ENCODE peak calls at places on chromosomes 11 and 22, in five cellular contexts. U is foreskin fibroblast, I is ovary, J is astrocyte of the spinal cord, N is hepatocyte. B is an unnamed sample.

GRCh38 chr11:69173925-69174591 is 18.3 kb downstream of the SMIM38 start:
- DNase-seq in U (no peak), I (no peak), J (no peak), N (no peak), B (no peak)

GRCh38 chr11:122756417-122756816 is 81.9 kb upstream of the CRTAM start:
- DNase-seq in U (no peak), I (no peak), J (no peak), N (no peak), B (no peak)

GRCh38 chr22:40628354-40629042 is 8.0 kb downstream of the MRTFA start:
- DNase-seq in U (peak; percentile 26), I (no peak), J (peak; percentile 82), N (no peak), B (no peak)

GRCh38 chr11:72712168-72712721 is 38.0 kb upstream of the PDE2A start:
- DNase-seq in U (no peak), I (no peak), J (no peak), N (no peak), B (no peak)

GRCh38 chr11:67029146-67029545 is 6.2 kb downstream of the SYT12 start:
- DNase-seq in U (no peak), I (no peak), J (peak; percentile 22), N (no peak), B (no peak)

GRCh38 chr11:12246169-12246568 is 131.2 kb upstream of the PARVA start:
- DNase-seq in U (no peak), I (no peak), J (no peak), N (no peak), B (no peak)

GRCh38 chr22:19776433-19777031 is 16.0 kb downstream of the TBX1 start:
- DNase-seq in U (no peak), I (no peak), J (no peak), N (no peak), B (no peak)

GRCh38 chr22:45564349-45565030 is 61.8 kb downstream of the FBLN1 start:
- DNase-seq in U (no peak), I (no peak), J (no peak), N (peak; percentile 3), B (no peak)

GRCh38 chr22:28922540-28923244 is 39.3 kb downstream of the ZNRF3 start:
- DNase-seq in U (no peak), I (no peak), J (no peak), N (no peak), B (no peak)

GRCh38 chr11:65862941-65863888 is 3.0 kb downstream of the MUS81 start:
- DNase-seq in U (no peak), I (peak; percentile 51), J (no peak), N (no peak), B (no peak)

GRCh38 chr11:100830978-100831732 is 144.1 kb downstream of the ARHGAP42 start:
- DNase-seq in U (peak; percentile 53), I (no peak), J (peak; percentile 70), N (peak; percentile 23), B (peak; percentile 45)

GRCh38 chr11:118406599-118407166 is 5.3 kb downstream of the ATP5MG start:
- DNase-seq in U (no peak), I (no peak), J (peak; percentile 59), N (no peak), B (no peak)

GRCh38 chr11:75745807-75746206 is 22.8 kb upstream of the DGAT2 start:
- DNase-seq in U (no peak), I (no peak), J (no peak), N (no peak), B (no peak)

GRCh38 chr11:46363455-46363920 is 16.2 kb downstream of the DGKZ start:
- DNase-seq in U (peak; percentile 74), I (no peak), J (peak; percentile 53), N (no peak), B (no peak)

GRCh38 chr11:4186464-4187054 is 92.0 kb downstream of the RRM1 start:
- DNase-seq in U (no peak), I (no peak), J (no peak), N (no peak), B (no peak)
- H3K4me3 ChIP-seq in U (peak overlapping the region; percentile 62), I (peak overlapping the region; percentile 52), J (peak overlapping the region; percentile 57), N (peak overlapping the region; percentile 65), B (peak overlapping the region; percentile 65)

GRCh38 chr11:64450168-64450560 is 91.2 kb downstream of the RPS6KA4 start:
- DNase-seq in U (no peak), I (no peak), J (no peak), N (no peak), B (no peak)

GRCh38 chr11:64451856-64452255 is 92.9 kb downstream of the RPS6KA4 start:
- DNase-seq in U (no peak), I (no peak), J (no peak), N (no peak), B (no peak)

GRCh38 chr11:64448599-64449380 is 89.8 kb downstream of the RPS6KA4 start:
- DNase-seq in U (peak; percentile 43), I (peak; percentile 82), J (peak; percentile 55), N (peak; percentile 92), B (no peak)

GRCh38 chr11:64447717-64448598 is 89.0 kb downstream of the RPS6KA4 start:
- DNase-seq in U (peak; percentile 12), I (no peak), J (no peak), N (peak; percentile 30), B (no peak)

GRCh38 chr11:64449381-64450167 is 90.6 kb downstream of the RPS6KA4 start:
- DNase-seq in U (peak; percentile 20), I (peak; percentile 40), J (peak; percentile 22), N (peak; percentile 86), B (no peak)
- H3K4me3 ChIP-seq in U (peak overlapping the region; percentile 28), I (no peak overlapping the region), J (no peak overlapping the region), N (no peak overlapping the region), B (no peak overlapping the region)

DNA sequence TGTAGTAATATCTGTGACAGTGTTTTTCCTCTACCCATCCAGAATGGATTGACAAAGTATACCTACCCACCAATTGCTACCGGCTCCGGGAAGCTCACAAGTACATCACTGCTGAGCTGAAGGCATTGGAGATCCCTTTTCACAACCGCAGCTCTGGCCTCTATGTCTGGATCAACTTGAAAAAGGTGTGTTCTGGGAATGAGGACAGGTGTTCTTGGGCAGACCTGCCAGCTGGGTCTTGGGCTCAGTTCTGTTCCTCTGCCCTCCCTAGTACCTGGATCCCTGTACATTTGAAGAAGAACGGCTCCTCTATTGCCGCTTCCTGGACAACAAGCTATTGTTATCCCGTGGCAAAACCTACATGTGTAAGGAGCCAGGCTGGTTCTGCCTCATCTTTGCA is 7.8 kb upstream of the ACCS start:
- DNase-seq in U (no peak), I (no peak), J (no peak), N (no peak), B (no peak)
- H3K4me3 ChIP-seq in U (no peak overlapping the region), I (no peak overlapping the region), J (no peak overlapping the region), N (no peak overlapping the region), B (no peak overlapping the region)

DNA sequence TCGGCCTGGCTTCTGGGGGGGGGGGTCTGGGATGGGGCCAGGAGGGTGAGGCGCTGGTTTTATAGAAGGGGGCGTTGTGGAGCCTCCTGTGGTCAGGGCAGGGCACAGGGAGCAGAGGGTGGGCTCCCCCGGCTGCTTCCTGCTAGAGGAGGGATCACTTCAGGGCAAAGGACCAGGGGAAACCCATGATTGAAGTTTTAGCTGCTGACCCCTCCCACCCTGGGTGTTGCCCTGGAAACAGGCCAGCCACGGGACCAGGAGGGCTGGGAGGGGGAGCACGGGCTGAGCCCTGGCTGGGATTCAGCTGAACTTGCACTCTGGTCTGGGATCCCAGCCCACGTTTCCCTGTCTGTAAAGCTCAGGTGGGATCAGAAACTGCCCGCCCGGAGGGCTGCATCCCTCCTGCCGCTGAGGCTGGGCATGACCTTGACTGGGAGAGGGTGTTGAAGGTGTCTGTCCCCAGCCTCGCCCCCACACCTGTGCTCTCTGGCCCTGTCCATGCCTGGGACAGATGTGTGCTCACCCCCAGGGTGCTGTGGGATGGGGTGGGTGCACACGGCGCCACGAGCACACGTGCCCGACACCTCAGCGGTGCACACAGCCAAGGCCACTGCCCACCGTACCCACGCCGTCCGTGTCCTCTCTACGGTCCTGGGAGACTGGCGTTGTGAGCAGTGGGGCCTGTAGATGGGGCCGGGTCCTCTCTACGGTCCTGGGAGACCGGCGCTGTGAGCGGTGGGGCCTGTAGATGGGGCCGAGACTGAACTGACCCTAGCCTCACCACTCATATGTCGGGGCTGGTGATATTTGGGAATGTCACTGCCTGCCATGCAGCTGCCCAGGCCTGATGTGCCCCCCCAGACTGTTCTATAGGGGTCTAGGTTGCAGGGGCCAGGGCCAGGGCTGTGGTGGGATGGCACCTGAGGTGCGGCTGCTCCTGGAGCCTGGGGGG is 2.3 kb downstream of the TSPAN4 start:
- DNase-seq in U (peak; percentile 93), I (peak; percentile 95), J (peak; percentile 92), N (peak; percentile 90), B (peak; percentile 73)
- H3K4me3 ChIP-seq in U (peak overlapping the region; percentile 91), I (peak overlapping the region; percentile 49), J (peak overlapping the region; percentile 85), N (no peak overlapping the region), B (peak overlapping the region; percentile 96)

GRCh38 chr22:49928571-49929552 is 10.4 kb downstream of the CRELD2 start:
- DNase-seq in U (no peak), I (no peak), J (no peak), N (no peak), B (no peak)
- H3K4me3 ChIP-seq in U (no peak overlapping the region), I (no peak overlapping the region), J (no peak overlapping the region), N (no peak overlapping the region), B (no peak overlapping the region)

GRCh38 chr11:57425565-57426438 is 1.1 kb downstream of the SLC43A3 start:
- DNase-seq in U (no peak), I (peak; percentile 63), J (no peak), N (peak; percentile 32), B (no peak)

GRCh38 chr11:57426754-57427691 is at the start of gene SLC43A3:
- DNase-seq in U (peak; percentile 84), I (peak; percentile 83), J (peak; percentile 86), N (peak; percentile 61), B (peak; percentile 85)

GRCh38 chr11:57427692-57428082 is 766 bp upstream of the SLC43A3 start:
- DNase-seq in U (no peak), I (peak; percentile 81), J (no peak), N (no peak), B (peak; percentile 74)

GRCh38 chr11:57424802-57425564 is 1.9 kb downstream of the SLC43A3 start:
- DNase-seq in U (peak; percentile 83), I (peak; percentile 58), J (peak; percentile 88), N (peak; percentile 56), B (peak; percentile 80)

GRCh38 chr11:57426439-57426753 is 525 bp downstream of the SLC43A3 start:
- DNase-seq in U (no peak), I (no peak), J (no peak), N (no peak), B (no peak)
- H3K4me3 ChIP-seq in U (peak overlapping the region; percentile 49), I (peak overlapping the region; percentile 57), J (peak overlapping the region; percentile 45), N (peak overlapping the region; percentile 55), B (peak overlapping the region; percentile 52)

GRCh38 chr22:49789289-49790141 is 38.2 kb downstream of the BRD1 start:
- DNase-seq in U (peak; percentile 39), I (peak; percentile 38), J (no peak), N (no peak), B (peak; percentile 26)
- H3K4me3 ChIP-seq in U (no peak overlapping the region), I (no peak overlapping the region), J (no peak overlapping the region), N (no peak overlapping the region), B (no peak overlapping the region)

DNA sequence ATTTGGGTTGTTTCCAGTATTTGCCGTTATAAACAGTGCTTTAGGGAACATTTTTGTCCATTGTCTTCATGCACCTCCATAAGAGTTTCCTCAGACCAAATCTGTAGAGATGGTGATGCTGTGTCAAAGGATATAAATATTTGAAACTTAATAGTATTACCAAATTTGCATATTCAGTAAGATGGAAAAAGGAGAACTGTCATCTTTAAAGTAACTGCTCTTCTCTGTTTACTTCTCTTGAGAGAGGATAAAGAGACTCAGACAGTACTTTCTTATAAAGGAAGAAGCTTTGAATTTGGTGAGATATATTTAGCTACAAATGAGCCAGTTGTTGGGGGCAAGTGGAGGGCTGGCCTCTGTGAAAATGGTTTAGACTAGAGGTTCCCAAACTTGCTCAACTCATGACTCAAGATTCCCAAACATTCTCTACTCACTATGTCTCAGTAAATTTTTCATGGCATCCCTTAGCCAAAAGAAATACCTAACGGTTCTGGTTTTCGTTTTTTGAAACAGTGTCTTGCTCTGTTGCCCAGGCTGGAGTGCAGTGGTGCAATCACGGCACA is 26.2 kb downstream of the SHISA8 start:
- DNase-seq in U (no peak), I (no peak), J (no peak), N (no peak), B (no peak)
- H3K4me3 ChIP-seq in U (no peak overlapping the region), I (no peak overlapping the region), J (no peak overlapping the region), N (no peak overlapping the region), B (no peak overlapping the region)

B was measured in skeletal muscle cell.